ENCODE peak calls at places on chromosomes 12 and 14, in nine cellular contexts. One of them, this sample, is unnamed.

GRCh38 chr12:89946518-89946917 is 237.9 kb upstream of the ATP2B1 start:
- DNase-seq in A549: no peak
- DNase-seq in tibial nerve: no peak
- DNase-seq in thoracic aorta: no peak
- DNase-seq in Caco-2: no peak
- DNase-seq in bronchial epithelial cell: no peak
- DNase-seq in neural progenitor cell: no peak
- DNase-seq in sigmoid colon: no peak
- DNase-seq in cardiac muscle cell: no peak
- DNase-seq in this sample: no peak

GRCh38 chr14:34021096-34021495 is 70.2 kb upstream of the EGLN3 start:
- DNase-seq in A549: no peak
- DNase-seq in tibial nerve: no peak
- DNase-seq in thoracic aorta: no peak
- DNase-seq in Caco-2: no peak
- DNase-seq in bronchial epithelial cell: no peak
- DNase-seq in neural progenitor cell: no peak
- DNase-seq in sigmoid colon: no peak
- DNase-seq in cardiac muscle cell: no peak
- DNase-seq in this sample: no peak

GRCh38 chr12:132686831-132687210 is 321 bp downstream of the POLE start:
- DNase-seq in A549: peak
- DNase-seq in tibial nerve: no peak
- DNase-seq in thoracic aorta: no peak
- DNase-seq in Caco-2: no peak
- DNase-seq in bronchial epithelial cell: no peak
- DNase-seq in neural progenitor cell: peak
- DNase-seq in sigmoid colon: no peak
- DNase-seq in cardiac muscle cell: no peak
- DNase-seq in this sample: no peak

GRCh38 chr14:22715890-22716289 is 50.6 kb upstream of the OXA1L start:
- DNase-seq in A549: no peak
- DNase-seq in tibial nerve: no peak
- DNase-seq in thoracic aorta: no peak
- DNase-seq in Caco-2: no peak
- DNase-seq in bronchial epithelial cell: no peak
- DNase-seq in neural progenitor cell: no peak
- DNase-seq in sigmoid colon: no peak
- DNase-seq in cardiac muscle cell: no peak
- DNase-seq in this sample: no peak

GRCh38 chr14:77763978-77764377 is 3.0 kb upstream of the SNW1 start:
- DNase-seq in A549: no peak
- DNase-seq in tibial nerve: no peak
- DNase-seq in thoracic aorta: no peak
- DNase-seq in Caco-2: no peak
- DNase-seq in bronchial epithelial cell: no peak
- DNase-seq in neural progenitor cell: peak
- DNase-seq in sigmoid colon: no peak
- DNase-seq in cardiac muscle cell: no peak
- DNase-seq in this sample: no peak

GRCh38 chr12:118402251-118402650 is 25.9 kb downstream of the SUDS3 start:
- DNase-seq in A549: no peak
- DNase-seq in tibial nerve: no peak
- DNase-seq in thoracic aorta: no peak
- DNase-seq in Caco-2: no peak
- DNase-seq in bronchial epithelial cell: peak
- DNase-seq in neural progenitor cell: no peak
- DNase-seq in sigmoid colon: no peak
- DNase-seq in cardiac muscle cell: peak
- DNase-seq in this sample: peak

GRCh38 chr12:103626498-103626897 is 39.4 kb downstream of the STAB2 start:
- DNase-seq in A549: peak
- DNase-seq in tibial nerve: peak
- DNase-seq in thoracic aorta: peak
- DNase-seq in Caco-2: peak
- DNase-seq in bronchial epithelial cell: peak
- DNase-seq in neural progenitor cell: peak
- DNase-seq in sigmoid colon: peak
- DNase-seq in cardiac muscle cell: peak
- DNase-seq in this sample: peak

GRCh38 chr14:70268760-70269159 is 80.0 kb upstream of the SLC8A3 start:
- DNase-seq in A549: no peak
- DNase-seq in tibial nerve: no peak
- DNase-seq in thoracic aorta: no peak
- DNase-seq in Caco-2: peak
- DNase-seq in bronchial epithelial cell: peak
- DNase-seq in neural progenitor cell: no peak
- DNase-seq in sigmoid colon: no peak
- DNase-seq in cardiac muscle cell: no peak
- DNase-seq in this sample: no peak

GRCh38 chr12:65776994-65777393 is 47.3 kb upstream of the HMGA2 start:
- DNase-seq in A549: no peak
- DNase-seq in tibial nerve: no peak
- DNase-seq in thoracic aorta: no peak
- DNase-seq in Caco-2: no peak
- DNase-seq in bronchial epithelial cell: no peak
- DNase-seq in neural progenitor cell: no peak
- DNase-seq in sigmoid colon: no peak
- DNase-seq in cardiac muscle cell: no peak
- DNase-seq in this sample: no peak

GRCh38 chr14:104290756-104291122 is 152.4 kb downstream of the KIF26A start:
- DNase-seq in A549: no peak
- DNase-seq in tibial nerve: peak
- DNase-seq in thoracic aorta: no peak
- DNase-seq in Caco-2: no peak
- DNase-seq in bronchial epithelial cell: no peak
- DNase-seq in neural progenitor cell: no peak
- DNase-seq in sigmoid colon: peak
- DNase-seq in cardiac muscle cell: no peak
- DNase-seq in this sample: no peak

GRCh38 chr12:4269279-4269991 is 4.1 kb upstream of the CCND2 start:
- DNase-seq in A549: no peak
- DNase-seq in tibial nerve: peak
- DNase-seq in thoracic aorta: peak
- DNase-seq in Caco-2: peak
- DNase-seq in bronchial epithelial cell: peak
- DNase-seq in neural progenitor cell: peak
- DNase-seq in sigmoid colon: peak
- DNase-seq in cardiac muscle cell: peak
- DNase-seq in this sample: peak

GRCh38 chr14:68195126-68195525 is 375.5 kb downstream of the RAD51B start:
- DNase-seq in A549: no peak
- DNase-seq in tibial nerve: no peak
- DNase-seq in thoracic aorta: no peak
- DNase-seq in Caco-2: no peak
- DNase-seq in bronchial epithelial cell: no peak
- DNase-seq in neural progenitor cell: no peak
- DNase-seq in sigmoid colon: no peak
- DNase-seq in cardiac muscle cell: no peak
- DNase-seq in this sample: no peak

GRCh38 chr12:32106517-32107366 is at the start of gene BICD1:
- DNase-seq in A549: peak
- DNase-seq in tibial nerve: peak
- DNase-seq in thoracic aorta: peak
- DNase-seq in Caco-2: peak
- DNase-seq in bronchial epithelial cell: peak
- DNase-seq in neural progenitor cell: peak
- DNase-seq in sigmoid colon: peak
- DNase-seq in cardiac muscle cell: peak
- DNase-seq in this sample: peak

GRCh38 chr12:51269174-51270066 is 795 bp downstream of the SMAGP start:
- DNase-seq in A549: peak
- DNase-seq in tibial nerve: no peak
- DNase-seq in thoracic aorta: no peak
- DNase-seq in Caco-2: peak
- DNase-seq in bronchial epithelial cell: peak
- DNase-seq in neural progenitor cell: peak
- DNase-seq in sigmoid colon: no peak
- DNase-seq in cardiac muscle cell: peak
- DNase-seq in this sample: peak

GRCh38 chr14:59337151-59337611 is 128.0 kb downstream of the GPR135 start:
- DNase-seq in A549: no peak
- DNase-seq in tibial nerve: peak
- DNase-seq in thoracic aorta: no peak
- DNase-seq in Caco-2: no peak
- DNase-seq in bronchial epithelial cell: no peak
- DNase-seq in neural progenitor cell: peak
- DNase-seq in sigmoid colon: peak
- DNase-seq in cardiac muscle cell: peak
- DNase-seq in this sample: peak

GRCh38 chr12:50862316-50862715 is 19.6 kb downstream of the TMPRSS12 start:
- DNase-seq in A549: peak
- DNase-seq in tibial nerve: no peak
- DNase-seq in thoracic aorta: no peak
- DNase-seq in Caco-2: no peak
- DNase-seq in bronchial epithelial cell: peak
- DNase-seq in neural progenitor cell: no peak
- DNase-seq in sigmoid colon: no peak
- DNase-seq in cardiac muscle cell: peak
- DNase-seq in this sample: peak

DNA sequence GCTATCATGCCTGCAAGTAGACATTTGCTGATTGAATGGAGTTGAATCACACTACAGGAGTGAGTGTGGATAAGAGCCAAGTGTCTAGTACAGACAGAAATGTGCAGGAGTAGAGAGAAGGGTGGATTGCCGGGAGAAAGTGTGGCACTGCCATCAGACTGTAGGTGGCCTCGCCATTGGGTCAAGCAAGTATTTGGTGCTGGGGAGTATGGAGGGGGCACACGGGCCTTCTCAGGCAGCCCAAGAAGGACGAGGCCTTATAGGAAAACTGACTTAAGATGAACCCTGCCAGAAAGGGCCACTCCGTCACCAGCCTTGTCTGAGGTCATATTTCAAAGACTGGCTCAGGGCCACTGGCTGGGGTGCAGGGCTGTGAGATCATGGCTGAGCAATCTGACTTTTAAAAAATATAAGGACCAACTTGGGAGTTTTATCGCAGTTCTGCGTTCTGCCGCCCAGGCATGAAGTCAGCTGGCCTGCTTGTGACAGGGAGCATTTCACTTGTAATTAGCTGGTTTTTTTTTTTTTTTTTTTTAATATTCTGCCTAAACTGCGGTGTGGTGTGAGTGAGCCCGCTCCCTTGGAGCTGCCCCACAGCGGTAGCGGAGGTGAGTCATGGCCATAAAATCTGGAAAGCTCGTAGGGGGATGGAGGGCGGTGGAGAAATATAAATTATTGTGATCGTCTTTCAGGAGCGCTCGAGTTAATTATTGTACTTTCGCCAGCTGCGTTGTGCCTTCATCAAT is 231.7 kb downstream of the C12orf75 start:
- DNase-seq in A549: peak
- DNase-seq in tibial nerve: no peak
- DNase-seq in thoracic aorta: peak
- DNase-seq in Caco-2: peak
- DNase-seq in bronchial epithelial cell: peak
- DNase-seq in neural progenitor cell: no peak
- DNase-seq in sigmoid colon: peak
- DNase-seq in cardiac muscle cell: peak
- DNase-seq in this sample: peak
- TF ChIP-seq CTCF in A549: no peak
- TF ChIP-seq CTCF in tibial nerve: no peak
- TF ChIP-seq CTCF in thoracic aorta: no peak
- TF ChIP-seq CTCF in Caco-2: no peak
- TF ChIP-seq CTCF in bronchial epithelial cell: peak
- TF ChIP-seq CTCF in neural progenitor cell: no peak
- TF ChIP-seq CTCF in sigmoid colon: no peak
- TF ChIP-seq CTCF in cardiac muscle cell: no peak
- TF ChIP-seq CTCF in this sample: no peak

DNA sequence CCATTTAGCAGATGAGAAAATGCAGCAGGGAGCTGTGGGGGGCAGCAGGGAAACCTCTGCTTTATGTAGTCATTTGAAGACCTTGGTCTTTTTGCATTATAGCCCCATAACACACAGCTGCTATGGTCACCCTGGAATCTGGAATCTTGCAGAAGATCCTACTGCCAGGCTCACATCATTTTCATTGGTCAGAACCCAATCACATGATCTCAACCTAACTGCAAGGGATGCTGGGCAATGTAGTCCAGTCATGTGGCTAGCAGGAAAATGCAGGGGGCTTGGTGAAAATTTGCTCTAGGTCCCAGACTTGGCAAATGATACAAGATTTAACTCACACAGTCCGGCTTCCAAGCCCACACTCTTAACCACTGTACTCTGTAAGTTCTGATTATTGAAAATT is 1028.7 kb downstream of the AACS start:
- DNase-seq in A549: no peak
- DNase-seq in tibial nerve: no peak
- DNase-seq in thoracic aorta: no peak
- DNase-seq in Caco-2: peak
- DNase-seq in bronchial epithelial cell: peak
- DNase-seq in neural progenitor cell: peak
- DNase-seq in sigmoid colon: no peak
- DNase-seq in cardiac muscle cell: no peak
- DNase-seq in this sample: peak
- H3K4me3 ChIP-seq in A549: no peak
- H3K4me3 ChIP-seq in tibial nerve: no peak
- H3K4me3 ChIP-seq in thoracic aorta: no peak
- H3K4me3 ChIP-seq in Caco-2: no peak
- H3K4me3 ChIP-seq in bronchial epithelial cell: no peak
- H3K4me3 ChIP-seq in neural progenitor cell: no peak
- H3K4me3 ChIP-seq in sigmoid colon: no peak
- H3K4me3 ChIP-seq in cardiac muscle cell: no peak
- H3K4me3 ChIP-seq in this sample: no peak

GRCh38 chr12:76713130-76713529 is 50.8 kb upstream of the ZDHHC17 start:
- DNase-seq in A549: no peak
- DNase-seq in tibial nerve: no peak
- DNase-seq in thoracic aorta: no peak
- DNase-seq in Caco-2: no peak
- DNase-seq in bronchial epithelial cell: no peak
- DNase-seq in neural progenitor cell: peak
- DNase-seq in sigmoid colon: no peak
- DNase-seq in cardiac muscle cell: peak
- DNase-seq in this sample: no peak
- TF ChIP-seq CTCF in A549: no peak
- TF ChIP-seq CTCF in tibial nerve: no peak
- TF ChIP-seq CTCF in thoracic aorta: no peak
- TF ChIP-seq CTCF in Caco-2: no peak
- TF ChIP-seq CTCF in bronchial epithelial cell: no peak
- TF ChIP-seq CTCF in neural progenitor cell: no peak
- TF ChIP-seq CTCF in sigmoid colon: no peak
- TF ChIP-seq CTCF in cardiac muscle cell: peak
- TF ChIP-seq CTCF in this sample: no peak

GRCh38 chr14:64708148-64709004 is 4.2 kb downstream of the PLEKHG3 start:
- DNase-seq in A549: peak
- DNase-seq in tibial nerve: no peak
- DNase-seq in thoracic aorta: no peak
- DNase-seq in Caco-2: peak
- DNase-seq in bronchial epithelial cell: peak
- DNase-seq in neural progenitor cell: peak
- DNase-seq in sigmoid colon: peak
- DNase-seq in cardiac muscle cell: peak
- DNase-seq in this sample: no peak
- H3K4me3 ChIP-seq in A549: peak
- H3K4me3 ChIP-seq in tibial nerve: peak
- H3K4me3 ChIP-seq in thoracic aorta: peak
- H3K4me3 ChIP-seq in Caco-2: no peak
- H3K4me3 ChIP-seq in bronchial epithelial cell: peak
- H3K4me3 ChIP-seq in neural progenitor cell: peak
- H3K4me3 ChIP-seq in sigmoid colon: no peak
- H3K4me3 ChIP-seq in cardiac muscle cell: no peak
- H3K4me3 ChIP-seq in this sample: no peak

This sample was measured in astrocyte of the spinal cord.